ENCODE peak calls at places on chromosomes 2 and 18, in five cellular contexts. P is left ventricle myocardium inferior, R is heart left ventricle, Y is brain microvascular endothelial cell, G is PC-3. N is an unnamed sample.

GRCh38 chr2:131413148-131413747 is 49.3 kb upstream of the RAB6D start:
- DNase-seq in P (no peak), Y (peak), R (no peak), G (peak), N (peak)

GRCh38 chr2:3705808-3706207 is 2.4 kb downstream of the DCDC2C start:
- DNase-seq in P (no peak), R (no peak), Y (no peak), G (no peak), N (no peak)

GRCh38 chr2:11681722-11682589 is 12.0 kb upstream of the NTSR2 start:
- DNase-seq in G (peak), P (no peak), Y (no peak), R (no peak), N (no peak)

GRCh38 chr2:98824256-98825042 is 93.5 kb upstream of the MGAT4A start:
- DNase-seq in Y (no peak), P (no peak), R (no peak), G (no peak), N (no peak)

GRCh38 chr2:224281374-224281773 is 120.5 kb downstream of the FAM124B start:
- DNase-seq in G (no peak), R (no peak), P (no peak), Y (no peak), N (no peak)

GRCh38 chr2:236507393-236508085 is 62.1 kb upstream of the ACKR3 start:
- DNase-seq in R (peak), G (no peak), Y (no peak), P (peak), N (no peak)

GRCh38 chr18:63207154-63207790 is 112.3 kb downstream of the BCL2 start:
- DNase-seq in P (no peak), R (no peak), G (no peak), Y (no peak), N (no peak)

GRCh38 chr2:124369181-124369580 is 344.1 kb downstream of the CNTNAP5 start:
- DNase-seq in Y (no peak), R (no peak), P (no peak), G (no peak), N (no peak)

GRCh38 chr2:46818141-46818552 is 97.5 kb downstream of the MCFD2 start:
- DNase-seq in P (peak), G (no peak), Y (no peak), R (peak), N (no peak)

GRCh38 chr2:81645750-81646301 is 1341.3 kb upstream of the LRRTM1 start:
- DNase-seq in Y (no peak), G (no peak), R (no peak), P (no peak), N (no peak)

GRCh38 chr18:58369616-58370015 is 259.3 kb downstream of the ALPK2 start:
- DNase-seq in P (no peak), R (no peak), G (no peak), Y (no peak), N (no peak)

GRCh38 chr2:128473175-128474013 is 154.7 kb upstream of the HS6ST1 start:
- DNase-seq in Y (peak), G (no peak), R (no peak), P (no peak), N (no peak)

GRCh38 chr2:150663143-150663542 is 175.7 kb upstream of the RND3 start:
- DNase-seq in P (no peak), Y (peak), R (no peak), G (peak), N (no peak)

GRCh38 chr2:188984680-188985079 is 10.5 kb downstream of the COL3A1 start:
- DNase-seq in P (no peak), Y (peak), G (peak), R (peak), N (no peak)

GRCh38 chr2:27723372-27724144 is 48.0 kb upstream of the MRPL33 start:
- DNase-seq in G (peak), Y (peak), P (no peak), R (peak), N (peak)

GRCh38 chr2:12284487-12284886 is 432.2 kb upstream of the TRIB2 start:
- DNase-seq in P (no peak), G (peak), R (no peak), Y (peak), N (no peak)

GRCh38 chr2:210224660-210225460 is at the start of gene ACADL:
- DNase-seq in P (peak), R (peak), G (peak), Y (peak), N (no peak)

GRCh38 chr2:154688373-154688772 is 10.1 kb upstream of the KCNJ3 start:
- DNase-seq in P (no peak), G (no peak), Y (no peak), R (no peak), N (no peak)

GRCh38 chr2:128381001-128381938 is 62.6 kb upstream of the HS6ST1 start:
- DNase-seq in P (no peak), G (no peak), Y (no peak), R (peak), N (no peak)

GRCh38 chr18:22466608-22467390 is 49.1 kb upstream of the CTAGE1 start:
- DNase-seq in R (peak), G (peak), Y (peak), P (peak), N (peak)

GRCh38 chr2:43943809-43944452 is 51.9 kb downstream of the LRPPRC start:
- DNase-seq in R (no peak), Y (no peak), G (no peak), P (no peak), N (no peak)

GRCh38 chr2:236261452-236261851 is 2.8 kb downstream of the ASB18 start:
- DNase-seq in R (no peak), Y (peak), P (no peak), G (peak), N (no peak)

GRCh38 chr2:122001441-122001874 is 246.0 kb downstream of the TSN start:
- DNase-seq in P (no peak), G (no peak), Y (no peak), R (no peak), N (no peak)

GRCh38 chr18:75896865-75897264 is 469.4 kb upstream of the SMIM21 start:
- DNase-seq in Y (no peak), P (no peak), G (peak), R (no peak), N (peak)
- TF ChIP-seq CTCF in Y (no peak), P (no peak), G (peak), R (no peak), N (peak)

DNA sequence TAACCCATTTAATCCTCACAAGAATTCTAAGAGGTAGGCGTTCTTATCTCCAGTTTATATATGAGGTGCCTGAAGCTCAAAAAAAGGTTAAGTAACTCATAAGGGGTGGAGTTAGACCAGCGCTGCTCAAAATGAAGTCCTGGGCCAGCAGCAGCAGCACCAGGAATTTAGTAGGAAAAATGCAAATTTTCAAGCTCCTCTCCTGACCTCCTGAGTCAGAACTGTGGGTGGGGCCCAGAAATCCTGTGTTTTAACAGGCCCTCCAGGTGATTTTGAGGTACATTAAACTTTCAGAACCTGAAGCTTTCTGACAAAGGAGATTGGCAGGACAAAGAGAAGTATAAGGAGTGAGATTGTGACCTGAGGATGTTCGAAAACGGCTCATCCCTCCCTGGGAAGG is 66.0 kb upstream of the CCDC85A start:
- DNase-seq in G (no peak), Y (no peak), P (no peak), R (no peak), N (no peak)
- H3K4me3 ChIP-seq in G (no peak), Y (no peak), P (no peak), R (no peak), N (no peak)

DNA sequence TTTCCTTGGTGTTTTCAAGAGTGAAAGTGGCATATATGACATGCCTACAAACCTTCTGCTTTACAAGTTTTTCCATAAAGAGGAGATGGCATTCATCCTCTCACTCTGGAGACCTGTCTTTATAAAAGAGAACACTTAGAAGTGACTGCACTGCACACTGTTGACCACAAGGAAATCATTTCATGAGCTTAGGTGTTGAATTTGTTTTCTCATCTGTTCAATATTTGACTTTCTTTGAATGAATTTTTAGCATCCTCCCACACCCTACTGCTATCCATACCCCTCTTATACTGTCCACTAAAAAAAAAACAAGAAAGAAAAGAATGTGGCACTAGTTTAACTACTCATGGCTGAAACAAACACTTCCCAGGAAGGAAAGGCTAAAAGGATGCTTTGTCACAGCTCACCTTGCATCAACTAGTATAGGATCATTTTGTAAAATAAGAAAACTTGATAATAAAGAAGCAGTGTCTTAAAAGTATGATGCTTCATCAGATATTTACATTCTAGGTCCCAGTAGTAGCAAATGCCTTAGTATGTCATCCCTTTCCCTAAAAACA is 83.0 kb downstream of the ACVR1 start:
- DNase-seq in P (no peak), R (no peak), G (peak), Y (no peak), N (no peak)
- TF ChIP-seq CTCF in P (no peak), R (no peak), G (peak), Y (peak), N (no peak)

GRCh38 chr2:205539603-205540002 is 142.7 kb upstream of the NRP2 start:
- DNase-seq in Y (no peak), P (no peak), G (peak), R (no peak), N (no peak)
- H3K4me3 ChIP-seq in Y (no peak), P (no peak), G (no peak), R (no peak), N (no peak)

DNA sequence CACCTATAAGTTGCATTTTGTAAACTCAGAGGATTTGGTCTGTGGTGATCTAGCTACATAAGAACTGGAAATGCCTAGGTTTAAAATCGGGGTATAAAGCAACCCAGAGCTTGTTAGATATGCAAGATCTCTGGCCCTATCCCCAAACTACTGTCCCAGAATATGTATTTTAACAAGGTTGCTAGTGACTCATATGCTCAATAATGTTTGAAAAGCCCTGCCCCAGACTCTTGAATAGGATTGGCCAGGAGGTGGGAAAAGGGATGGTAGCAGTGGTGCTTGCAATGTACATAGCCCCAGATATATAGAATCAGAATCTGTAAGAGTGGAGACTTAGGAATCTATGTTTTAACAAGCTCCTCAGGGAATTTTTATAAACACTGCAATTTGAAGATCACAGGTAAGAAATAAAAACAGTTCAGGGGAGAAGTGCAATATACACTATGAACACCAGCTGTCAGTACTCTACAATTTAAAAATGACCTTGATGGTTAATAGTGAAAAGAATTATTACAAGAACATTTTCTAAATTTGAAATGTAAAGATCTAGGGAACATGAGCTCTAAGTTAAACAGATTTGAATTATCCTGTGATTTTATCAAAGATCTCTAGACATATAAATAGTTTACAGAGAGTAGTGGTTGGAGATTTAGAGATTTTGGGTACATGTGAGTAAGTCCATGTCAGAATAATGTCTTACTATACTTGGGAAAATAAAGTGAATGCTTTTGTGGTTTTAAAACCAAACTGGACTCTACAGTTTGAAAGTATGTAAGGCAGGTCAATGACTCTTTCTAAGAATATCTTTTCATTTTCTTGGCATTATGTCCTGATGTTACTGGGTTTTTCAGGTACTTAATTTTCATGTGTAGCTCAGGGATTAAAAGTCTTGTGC is 7.7 kb upstream of the MMADHC start:
- DNase-seq in P (no peak), G (peak), R (no peak), Y (no peak), N (no peak)
- TF ChIP-seq CTCF in P (no peak), G (peak), R (peak), Y (peak), N (peak)

N was measured in LNCaP clone FGC.